ENCODE peak calls at places on chromosome 7, in four cellular contexts. P is RWPE2, Z is NB4, Q is endodermal cell. S is an unnamed sample.

GRCh38 chr7:35366167-35367155 is 112.6 kb upstream of the TBX20 start:
- DNase-seq in P (no peak), Q (peak; percentile 84), Z (no peak), S (peak; percentile 79)

GRCh38 chr7:137771273-137771672 is 75.5 kb downstream of the DGKI start:
- DNase-seq in P (no peak), Z (no peak), Q (no peak), S (no peak)

GRCh38 chr7:132181946-132182685 is 394.2 kb downstream of the PLXNA4 start:
- DNase-seq in P (no peak), Z (no peak), Q (no peak), S (no peak)

GRCh38 chr7:78197447-78197846 is 398.9 kb downstream of the PHTF2 start:
- DNase-seq in Q (no peak), Z (peak; percentile 40), P (no peak), S (no peak)

GRCh38 chr7:6015917-6016652 is 7.0 kb downstream of the AIMP2 start:
- DNase-seq in Q (no peak), P (no peak), Z (no peak), S (peak; percentile 93)

GRCh38 chr7:539731-540411 is 20.2 kb upstream of the PDGFA start:
- DNase-seq in Z (no peak), Q (peak; percentile 70), P (peak; percentile 98), S (no peak)

GRCh38 chr7:28686418-28686800 is 271.7 kb downstream of the TRIL start:
- DNase-seq in P (no peak), Q (peak; percentile 77), Z (peak; percentile 29), S (no peak)

GRCh38 chr7:104240400-104240799 is 32.6 kb upstream of the ORC5 start:
- DNase-seq in P (no peak), Z (no peak), Q (no peak), S (no peak)

GRCh38 chr7:102028206-102028826 is 210.9 kb downstream of the CUX1 start:
- DNase-seq in Z (peak; percentile 77), P (no peak), Q (no peak), S (no peak)

GRCh38 chr7:36440880-36441279 is 51.2 kb downstream of the ANLN start:
- DNase-seq in Q (no peak), P (no peak), Z (peak; percentile 37), S (no peak)

GRCh38 chr7:46485481-46486065 is 564.5 kb upstream of the IGFBP3 start:
- DNase-seq in Z (no peak), P (no peak), Q (no peak), S (no peak)

GRCh38 chr7:130961128-130961601 is 227.2 kb upstream of the KLF14 start:
- DNase-seq in Z (peak; percentile 96), P (no peak), Q (no peak), S (no peak)

GRCh38 chr7:47394751-47395252 is 187.1 kb downstream of the TNS3 start:
- DNase-seq in Z (no peak), Q (no peak), P (no peak), S (no peak)

GRCh38 chr7:4724648-4725013 is 42.5 kb downstream of the FOXK1 start:
- DNase-seq in Q (no peak), Z (peak; percentile 82), P (no peak), S (no peak)

GRCh38 chr7:25947669-25948516 is 204.1 kb upstream of the NFE2L3 start:
- DNase-seq in Q (no peak), Z (no peak), P (no peak), S (no peak)

GRCh38 chr7:3931843-3932242 is 630.8 kb downstream of the SDK1 start:
- DNase-seq in Q (no peak), P (no peak), Z (no peak), S (no peak)

GRCh38 chr7:85237721-85238120 is 50.9 kb upstream of the SEMA3D start:
- DNase-seq in P (no peak), Q (no peak), Z (no peak), S (no peak)

GRCh38 chr7:30965372-30965771 is 1.6 kb downstream of the GHRHR start:
- DNase-seq in Q (no peak), Z (no peak), P (no peak), S (peak; percentile 70)

GRCh38 chr7:135661311-135662122 is 797 bp upstream of the STMP1 start:
- DNase-seq in Z (peak; percentile 54), Q (no peak), P (no peak), S (no peak)

GRCh38 chr7:28207486-28208158 is 27.0 kb upstream of the JAZF1 start:
- DNase-seq in Z (peak; percentile 59), P (no peak), Q (no peak), S (no peak)

GRCh38 chr7:101507791-101508252 is 121.3 kb downstream of the MYL10 start:
- DNase-seq in Q (peak; percentile 91), Z (peak; percentile 83), P (no peak), S (no peak)

GRCh38 chr7:37493810-37494209 is 45.1 kb upstream of the ELMO1 start:
- DNase-seq in Q (no peak), Z (no peak), P (no peak), S (no peak)

GRCh38 chr7:79114875-79115274 is 338.6 kb downstream of the MAGI2 start:
- DNase-seq in Z (no peak), P (no peak), Q (no peak), S (no peak)

GRCh38 chr7:155865830-155866545 is 53.7 kb upstream of the SHH start:
- DNase-seq in Q (peak; percentile 35), Z (no peak), P (no peak), S (peak; percentile 76)

GRCh38 chr7:69436944-69437343 is 161.3 kb upstream of the AUTS2 start:
- DNase-seq in P (no peak), Q (no peak), Z (no peak), S (no peak)

GRCh38 chr7:50534690-50535290 is 30.4 kb downstream of the DDC start:
- DNase-seq in Q (peak; percentile 67), P (no peak), Z (peak; percentile 98), S (no peak)

GRCh38 chr7:2016021-2016631 is 216.6 kb downstream of the MAD1L1 start:
- DNase-seq in P (peak; percentile 62), Q (no peak), Z (no peak), S (no peak)

GRCh38 chr7:34385385-34385784 is 272.6 kb upstream of the NPSR1 start:
- DNase-seq in Z (no peak), Q (no peak), P (no peak), S (no peak)

GRCh38 chr7:37694208-37695080 is 10.9 kb downstream of the GPR141 start:
- DNase-seq in Q (peak; percentile 56), Z (peak; percentile 100), P (no peak), S (no peak)

GRCh38 chr7:34675749-34676374 is 17.8 kb downstream of the NPSR1 start:
- DNase-seq in Q (peak; percentile 75), Z (peak; percentile 48), P (no peak), S (no peak)

GRCh38 chr7:11207565-11207964 is 233.9 kb downstream of the PHF14 start:
- DNase-seq in Z (no peak), Q (no peak), P (no peak), S (no peak)
- TF ChIP-seq CTCF in Z (no peak), Q (peak; percentile 49), P (no peak), S (no peak)

GRCh38 chr7:100248483-100248882 is 28.7 kb downstream of the PVRIG start:
- DNase-seq in Z (no peak), Q (no peak), P (no peak), S (no peak)

DNA sequence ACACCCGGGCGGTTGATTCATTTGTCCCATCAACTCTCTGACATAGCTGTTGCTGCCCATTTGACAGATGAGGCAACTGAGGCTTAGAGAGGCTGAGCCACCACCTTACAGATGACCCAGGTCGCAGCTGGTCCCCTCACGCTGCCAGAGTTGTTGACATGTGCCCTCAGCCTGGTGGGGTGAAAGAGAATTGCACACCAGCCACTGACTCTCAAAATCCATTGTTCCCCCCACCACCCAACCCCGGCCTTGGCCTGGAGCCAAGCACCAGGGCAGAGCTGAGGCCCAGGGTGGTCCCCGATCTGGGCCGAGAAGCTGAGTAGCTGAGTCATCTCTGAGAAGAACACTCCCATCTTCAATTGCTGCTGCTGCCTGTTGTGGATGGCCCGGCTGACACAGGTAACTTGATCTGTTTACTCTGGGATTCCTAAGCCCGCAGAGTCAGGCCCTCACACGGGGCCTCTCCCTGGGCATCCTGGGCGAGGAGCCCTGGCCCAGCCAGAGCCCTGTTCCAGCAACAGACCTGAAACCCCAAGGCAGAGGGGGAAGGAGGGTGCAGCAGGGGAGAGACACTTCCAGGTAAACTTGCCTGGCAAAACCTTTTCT is 27.5 kb downstream of the PVRIG start:
- DNase-seq in Q (peak; percentile 93), P (peak; percentile 86), Z (peak; percentile 44), S (peak; percentile 90)
- TF ChIP-seq CTCF in Q (peak; percentile 63), P (no peak), Z (no peak), S (no peak)

DNA sequence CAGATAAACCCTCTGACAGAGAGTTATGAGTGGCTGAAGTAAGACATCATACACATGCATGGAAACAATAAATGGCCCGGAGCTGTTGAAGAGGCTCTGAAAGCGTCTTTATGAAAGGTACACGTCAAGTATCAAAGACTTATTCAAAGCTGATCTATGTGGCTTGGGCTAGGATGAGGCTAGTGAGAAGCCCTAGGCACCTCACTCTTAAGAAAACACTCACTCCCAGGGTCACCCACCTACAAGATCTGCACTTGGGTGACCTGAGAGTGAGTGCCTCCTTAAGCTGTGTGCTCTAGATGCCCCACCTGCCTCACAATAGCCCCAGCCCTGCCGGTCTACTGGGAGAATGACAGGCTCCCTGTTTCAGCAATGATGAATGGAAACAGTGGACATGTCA is 1.1 kb upstream of the GIMAP1 start:
- DNase-seq in Z (no peak), P (no peak), Q (no peak), S (no peak)
- TF ChIP-seq CTCF in Z (no peak), P (no peak), Q (no peak), S (no peak)

GRCh38 chr7:66013938-66014337 is 31.9 kb upstream of the GUSB start:
- DNase-seq in Z (peak; percentile 60), Q (peak; percentile 76), P (no peak), S (no peak)
- TF ChIP-seq CTCF in Z (peak; percentile 39), Q (peak; percentile 68), P (peak; percentile 54), S (peak; percentile 31)

GRCh38 chr7:146966274-146966673 is 849.7 kb downstream of the CNTNAP2 start:
- DNase-seq in Z (no peak), P (no peak), Q (no peak), S (no peak)

GRCh38 chr7:146956323-146956722 is 839.7 kb downstream of the CNTNAP2 start:
- DNase-seq in Z (no peak), P (no peak), Q (no peak), S (no peak)

GRCh38 chr7:146956853-146957252 is 840.3 kb downstream of the CNTNAP2 start:
- DNase-seq in Z (no peak), P (no peak), Q (no peak), S (no peak)

GRCh38 chr7:146961617-146962016 is 845.0 kb downstream of the CNTNAP2 start:
- DNase-seq in P (no peak), Z (peak; percentile 12), Q (no peak), S (no peak)

GRCh38 chr7:146960747-146961416 is 844.3 kb downstream of the CNTNAP2 start:
- DNase-seq in Q (peak; percentile 80), P (no peak), Z (no peak), S (no peak)
- TF ChIP-seq CTCF in Q (peak; percentile 76), P (no peak), Z (peak; percentile 6), S (no peak)